ENCODE peak calls at places on chromosomes 11 and 22, in ten cellular contexts. A is fibroblast of lung, J is GM23338, I is body of pancreas, X is heart right ventricle, Y is transverse colon, F is heart left ventricle, C is mesendoderm, R is HCT116, B is ovary. K is an unnamed sample.
A peak's percentile ranks its signal among the peaks of the same experiment; 100 is the strongest.

GRCh38 chr11:79439893-79440450 is 858 bp downstream of the TENM4 start:
- DNase-seq in Y (no peak), C (peak; percentile 71), R (no peak), J (peak; percentile 65), A (no peak), X (peak; percentile 10), I (peak; percentile 15), F (peak; percentile 23), B (peak; percentile 64), K (peak; percentile 29)

GRCh38 chr11:115313224-115313838 is 190.9 kb downstream of the CADM1 start:
- DNase-seq in F (no peak), J (no peak), B (no peak), R (no peak), I (no peak), X (no peak), Y (no peak), C (no peak), A (no peak), K (no peak)

GRCh38 chr11:77091146-77091940 is 11.3 kb upstream of the OMP start:
- DNase-seq in B (peak; percentile 83), J (peak; percentile 93), F (peak; percentile 73), A (peak; percentile 71), C (peak; percentile 90), Y (peak; percentile 92), I (peak; percentile 86), R (peak; percentile 68), X (peak; percentile 78), K (peak; percentile 86)

GRCh38 chr11:105910095-105910715 is 111.8 kb downstream of the MSANTD4 start:
- DNase-seq in C (no peak), B (no peak), X (no peak), J (no peak), R (no peak), A (peak; percentile 71), F (no peak), I (no peak), Y (no peak), K (no peak)

GRCh38 chr22:25563757-25564319 is 637 bp upstream of the GRK3 start:
- DNase-seq in Y (peak; percentile 28), X (peak; percentile 12), R (no peak), I (peak; percentile 19), A (no peak), F (peak; percentile 27), B (no peak), C (no peak), J (peak; percentile 51), K (peak; percentile 31)

GRCh38 chr11:74009675-74010305 is 905 bp upstream of the UCP3 start:
- DNase-seq in F (no peak), I (no peak), J (no peak), A (no peak), X (no peak), R (no peak), B (no peak), C (no peak), Y (no peak), K (no peak)

GRCh38 chr11:1129666-1130160 is 28.0 kb upstream of the MUC5AC start:
- DNase-seq in I (no peak), Y (no peak), A (no peak), R (no peak), J (no peak), F (no peak), B (no peak), C (no peak), X (no peak), K (no peak)

GRCh38 chr11:126485021-126485781 is 129.7 kb downstream of the ST3GAL4 start:
- DNase-seq in Y (no peak), R (no peak), I (no peak), A (peak; percentile 33), J (no peak), F (no peak), B (no peak), X (no peak), C (no peak), K (no peak)

GRCh38 chr11:132941024-132941646 is 591.2 kb downstream of the OPCML start:
- DNase-seq in I (no peak), B (no peak), F (no peak), C (peak; percentile 35), Y (no peak), A (peak; percentile 62), X (peak; percentile 22), R (no peak), J (peak; percentile 66), K (no peak)

GRCh38 chr11:33531743-33532181 is 168.9 kb downstream of the C11orf91 start:
- DNase-seq in B (no peak), I (no peak), F (no peak), R (no peak), Y (no peak), J (no peak), C (no peak), A (peak; percentile 65), X (peak; percentile 8), K (no peak)

GRCh38 chr11:106076421-106076922 is 675 bp downstream of the KBTBD3 start:
- DNase-seq in B (no peak), A (no peak), J (peak; percentile 17), I (peak; percentile 21), F (no peak), Y (peak; percentile 12), C (no peak), R (no peak), X (no peak), K (peak; percentile 28)

GRCh38 chr11:90204832-90205646 is 17.8 kb downstream of the CHORDC1 start:
- DNase-seq in J (peak; percentile 70), F (no peak), I (peak; percentile 12), B (no peak), X (no peak), Y (no peak), C (peak; percentile 63), R (peak; percentile 39), A (peak; percentile 75), K (no peak)

GRCh38 chr11:20047006-20047405 is 113.3 kb downstream of the DBX1 start:
- DNase-seq in J (no peak), X (no peak), F (no peak), R (no peak), B (no peak), C (no peak), A (no peak), Y (no peak), I (no peak), K (no peak)

GRCh38 chr11:4639931-4640330 is 2.7 kb downstream of the OR51D1 start:
- DNase-seq in F (no peak), C (no peak), Y (no peak), J (no peak), I (no peak), A (no peak), B (no peak), X (no peak), R (no peak), K (no peak)

GRCh38 chr11:45580399-45580798 is 85.0 kb downstream of the CHST1 start:
- DNase-seq in J (peak; percentile 66), F (no peak), X (peak; percentile 29), C (peak; percentile 65), Y (no peak), B (no peak), R (no peak), A (peak; percentile 29), I (no peak), K (no peak)

GRCh38 chr11:102453286-102453797 is 777 bp upstream of the TMEM123 start:
- DNase-seq in J (peak; percentile 51), B (no peak), C (no peak), Y (no peak), X (no peak), I (no peak), R (no peak), F (no peak), A (no peak), K (no peak)

GRCh38 chr11:5042091-5042490 is 4.2 kb upstream of the OR52J3 start:
- DNase-seq in C (no peak), F (no peak), J (no peak), R (no peak), I (no peak), B (no peak), X (no peak), Y (no peak), A (no peak), K (no peak)

GRCh38 chr11:3046190-3046589 is 11.0 kb downstream of the CARS1 start:
- DNase-seq in X (no peak), Y (no peak), R (no peak), B (no peak), F (no peak), I (no peak), A (no peak), C (no peak), J (peak; percentile 61), K (no peak)

DNA sequence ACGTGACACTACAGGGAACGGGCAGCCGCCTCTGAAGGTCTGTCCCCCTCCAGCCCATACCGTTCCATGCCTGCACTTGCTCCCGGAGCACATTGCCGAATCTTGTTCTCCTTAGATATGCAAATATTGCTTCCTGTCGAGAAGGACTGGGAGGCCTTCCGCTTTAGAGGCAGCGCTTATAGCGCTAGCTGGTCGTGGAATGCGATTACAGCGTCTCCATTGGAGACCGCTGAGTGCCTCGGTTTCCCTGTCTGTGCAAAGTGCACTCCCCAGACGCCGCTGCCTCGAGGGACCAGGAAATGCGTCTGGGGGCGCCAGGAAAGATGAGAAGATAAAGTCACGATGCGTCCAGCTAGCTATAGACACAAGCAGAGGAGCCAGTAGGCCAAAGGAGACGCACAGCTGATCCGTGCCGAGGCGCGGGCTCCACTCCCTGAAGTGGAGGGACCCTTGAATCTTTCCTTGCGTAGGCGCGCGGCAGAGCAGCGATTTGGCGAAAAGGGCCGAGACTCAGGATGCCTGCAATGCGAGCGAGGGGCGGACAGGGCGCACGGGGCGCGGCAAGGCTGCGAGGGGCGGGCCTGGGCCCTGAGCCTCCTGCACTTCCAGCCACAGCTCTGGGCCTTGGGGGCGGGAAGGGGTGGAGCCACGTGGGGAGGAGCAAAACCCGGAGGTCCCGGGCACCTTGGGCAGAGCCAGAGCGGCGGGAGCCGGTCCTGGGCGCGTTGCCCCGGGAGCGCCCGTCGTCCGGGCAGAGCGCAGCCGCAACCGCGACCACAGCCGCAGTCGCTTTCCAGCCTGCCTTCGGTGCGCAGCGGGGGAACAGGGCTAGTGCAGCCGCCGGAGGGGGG is at the start of gene RASSF10:
- DNase-seq in X (peak; percentile 81), Y (peak; percentile 85), A (no peak), J (peak; percentile 94), F (peak; percentile 79), B (no peak), C (peak; percentile 95), I (peak; percentile 44), R (no peak), K (peak; percentile 78)
- H3K4me3 ChIP-seq in X (peak within 1 kb of the TSS; percentile 62), Y (no peak within 1 kb of the TSS), A (no peak within 1 kb of the TSS), J (peak within 1 kb of the TSS; percentile 70), F (peak within 1 kb of the TSS; percentile 64), B (no peak within 1 kb of the TSS), C (peak within 1 kb of the TSS; percentile 63), I (no peak within 1 kb of the TSS), R (no peak within 1 kb of the TSS), K (no peak within 1 kb of the TSS)

GRCh38 chr22:21758465-21758864 is 22.9 kb upstream of the YPEL1 start:
- DNase-seq in F (no peak), I (no peak), R (no peak), C (no peak), X (no peak), B (no peak), A (no peak), Y (no peak), J (no peak), K (no peak)
- H3K4me1 ChIP-seq in F (no peaks in the 10 kb centered on the region), I (no peaks in the 10 kb centered on the region), R (no peaks in the 10 kb centered on the region), C (no peaks in the 10 kb centered on the region), X (peaks cover 27% of the 10 kb centered on the region), B (peaks cover 22% of the 10 kb centered on the region), A (peaks cover 23% of the 10 kb centered on the region), Y (no peaks in the 10 kb centered on the region), J (no peaks in the 10 kb centered on the region), K (no peaks in the 10 kb centered on the region)

GRCh38 chr11:61497473-61497872 is 11.1 kb upstream of the LRRC10B start:
- DNase-seq in X (no peak), R (no peak), Y (no peak), J (no peak), A (no peak), I (no peak), F (no peak), B (no peak), C (no peak), K (no peak)
- H3K4me3 ChIP-seq in X (no peak overlapping the region), R (no peak overlapping the region), Y (no peak overlapping the region), J (no peak overlapping the region), A (no peak overlapping the region), I (no peak overlapping the region), F (no peak overlapping the region), B (no peak overlapping the region), C (no peak overlapping the region), K (no peak overlapping the region)

GRCh38 chr11:62401781-62402180 is 17.1 kb upstream of the SCGB1A1 start:
- DNase-seq in F (no peak), J (no peak), A (no peak), B (no peak), Y (no peak), X (no peak), R (no peak), C (no peak), I (no peak), K (no peak)
- H3K4me1 ChIP-seq in F (peaks cover 48% of the 10 kb centered on the region), J (peaks cover 4% of the 10 kb centered on the region), A (peaks cover 28% of the 10 kb centered on the region), B (peaks cover 43% of the 10 kb centered on the region), Y (peaks cover 50% of the 10 kb centered on the region), X (peaks cover 71% of the 10 kb centered on the region), R (peaks cover 10% of the 10 kb centered on the region), C (peaks cover 3% of the 10 kb centered on the region), I (peaks cover 11% of the 10 kb centered on the region), K (peaks cover 20% of the 10 kb centered on the region)

K was measured in mucosa of descending colon.